ENCODE peak calls at places on chromosomes 12 and 14, in seven cellular contexts. R is right atrium auricular region, T is cardiac muscle cell, F is Calu3, E is lower lobe of right lung, N is foreskin fibroblast, Y is epithelial cell of proximal tubule. I is an unnamed sample.

GRCh38 chr12:124082012-124082411 is 109.0 kb downstream of the ZNF664 start:
- DNase-seq in R (no peak), T (no peak), F (no peak), E (no peak), N (no peak), Y (no peak), I (no peak)

GRCh38 chr12:50845021-50845647 is 2.4 kb downstream of the TMPRSS12 start:
- DNase-seq in R (no peak), T (no peak), F (no peak), E (no peak), N (peak; percentile 32), Y (peak; percentile 25), I (no peak)

GRCh38 chr12:11482955-11483354 is 87.6 kb upstream of the PRB2 start:
- DNase-seq in R (no peak), T (no peak), F (no peak), E (no peak), N (peak; percentile 62), Y (peak; percentile 53), I (no peak)

GRCh38 chr12:95805864-95806669 is 15.5 kb upstream of the NTN4 start:
- DNase-seq in R (peak; percentile 72), T (peak; percentile 70), F (peak; percentile 65), E (no peak), N (peak; percentile 99), Y (peak; percentile 99), I (no peak)

GRCh38 chr14:68312884-68313725 is 479.8 kb downstream of the ZFP36L1 start:
- DNase-seq in R (no peak), T (no peak), F (no peak), E (no peak), N (no peak), Y (no peak), I (no peak)

GRCh38 chr12:44053550-44054243 is 217.8 kb downstream of the TMEM117 start:
- DNase-seq in R (no peak), T (peak; percentile 91), F (no peak), E (no peak), N (no peak), Y (no peak), I (no peak)

GRCh38 chr12:75721790-75722189 is 210.4 kb upstream of the KRR1 start:
- DNase-seq in R (no peak), T (no peak), F (no peak), E (no peak), N (no peak), Y (no peak), I (no peak)

GRCh38 chr14:89586258-89587127 is 169.5 kb upstream of the FOXN3 start:
- DNase-seq in R (no peak), T (no peak), F (no peak), E (no peak), N (no peak), Y (no peak), I (no peak)

GRCh38 chr14:22822619-22823551 is 6.8 kb upstream of the MRPL52 start:
- DNase-seq in R (peak; percentile 86), T (peak; percentile 97), F (peak; percentile 87), E (peak; percentile 80), N (peak; percentile 81), Y (peak; percentile 67), I (no peak)

GRCh38 chr12:93741741-93742085 is 64.5 kb downstream of the CRADD start:
- DNase-seq in R (no peak), T (peak; percentile 33), F (no peak), E (no peak), N (no peak), Y (peak; percentile 38), I (no peak)

GRCh38 chr14:100317897-100318808 is 5.0 kb upstream of the SLC25A47 start:
- DNase-seq in R (peak; percentile 74), T (peak; percentile 80), F (peak; percentile 77), E (peak; percentile 84), N (peak; percentile 44), Y (no peak), I (no peak)

GRCh38 chr12:117972341-117972740 is 3.6 kb upstream of the KSR2 start:
- DNase-seq in R (no peak), T (no peak), F (no peak), E (no peak), N (no peak), Y (no peak), I (no peak)

GRCh38 chr14:71474866-71475265 is 457.4 kb upstream of the RGS6 start:
- DNase-seq in R (no peak), T (no peak), F (no peak), E (no peak), N (no peak), Y (no peak), I (no peak)

GRCh38 chr14:71475916-71476315 is 456.3 kb upstream of the RGS6 start:
- DNase-seq in R (no peak), T (no peak), F (no peak), E (no peak), N (no peak), Y (no peak), I (no peak)

GRCh38 chr14:71473843-71474242 is 458.4 kb upstream of the RGS6 start:
- DNase-seq in R (no peak), T (no peak), F (no peak), E (no peak), N (no peak), Y (no peak), I (no peak)

GRCh38 chr14:71472961-71473340 is 459.3 kb upstream of the RGS6 start:
- DNase-seq in R (no peak), T (no peak), F (no peak), E (no peak), N (no peak), Y (no peak), I (no peak)

GRCh38 chr14:71474291-71474690 is 457.9 kb upstream of the RGS6 start:
- DNase-seq in R (no peak), T (no peak), F (no peak), E (no peak), N (no peak), Y (no peak), I (no peak)
- TF ChIP-seq CTCF in R (no peak), T (no peak), F (no peak), E (no peak), N (no peak), Y (no peak), I (no peak)

GRCh38 chr12:52014567-52015392 is 8.0 kb downstream of the TAMALIN start:
- DNase-seq in R (no peak), T (no peak), F (no peak), E (no peak), N (no peak), Y (no peak), I (no peak)
- TF ChIP-seq CTCF in R (no peak), T (no peak), F (no peak), E (no peak), N (no peak), Y (no peak), I (no peak)

GRCh38 chr12:90010089-90010488 is 301.5 kb upstream of the ATP2B1 start:
- DNase-seq in R (no peak), T (no peak), F (no peak), E (no peak), N (no peak), Y (no peak), I (no peak)
- TF ChIP-seq CTCF in R (no peak), T (no peak), F (no peak), E (no peak), N (no peak), Y (no peak), I (no peak)

DNA sequence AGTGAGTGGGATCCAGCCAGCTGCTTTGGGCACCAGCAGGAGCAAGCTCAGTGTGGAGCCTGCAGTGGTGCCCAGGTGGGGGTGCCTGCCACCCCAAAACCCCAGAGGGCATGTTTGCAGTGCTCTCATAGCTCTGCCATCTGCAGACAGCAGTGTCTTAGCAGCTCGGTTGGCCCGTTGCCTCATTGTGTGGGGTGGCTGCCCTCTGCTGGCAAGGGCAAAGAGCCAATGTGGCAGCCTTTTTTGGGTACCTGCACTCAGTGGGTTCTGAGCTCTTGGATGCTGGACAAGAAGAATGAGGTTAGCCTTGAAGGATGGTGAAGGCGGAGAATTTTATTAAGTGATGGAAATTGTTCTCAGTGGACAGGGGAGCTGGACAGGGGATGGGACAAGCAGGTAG is 52.3 kb downstream of the NEUROD4 start:
- DNase-seq in R (no peak), T (peak; percentile 17), F (peak; percentile 77), E (peak; percentile 69), N (no peak), Y (no peak), I (no peak)
- TF ChIP-seq CTCF in R (no peak), T (peak; percentile 28), F (peak; percentile 56), E (peak; percentile 46), N (peak; percentile 34), Y (peak; percentile 73), I (peak; percentile 87)

GRCh38 chr12:6053541-6053940 is 70.9 kb downstream of the VWF start:
- DNase-seq in R (no peak), T (peak; percentile 78), F (peak; percentile 25), E (no peak), N (no peak), Y (peak; percentile 39), I (no peak)

GRCh38 chr12:6058481-6059161 is 65.8 kb downstream of the VWF start:
- DNase-seq in R (no peak), T (no peak), F (no peak), E (no peak), N (no peak), Y (no peak), I (no peak)

GRCh38 chr12:6059221-6059620 is 65.2 kb downstream of the VWF start:
- DNase-seq in R (no peak), T (no peak), F (no peak), E (no peak), N (no peak), Y (no peak), I (no peak)

GRCh38 chr12:6057693-6058092 is 66.8 kb downstream of the VWF start:
- DNase-seq in R (no peak), T (no peak), F (no peak), E (no peak), N (no peak), Y (no peak), I (no peak)

DNA sequence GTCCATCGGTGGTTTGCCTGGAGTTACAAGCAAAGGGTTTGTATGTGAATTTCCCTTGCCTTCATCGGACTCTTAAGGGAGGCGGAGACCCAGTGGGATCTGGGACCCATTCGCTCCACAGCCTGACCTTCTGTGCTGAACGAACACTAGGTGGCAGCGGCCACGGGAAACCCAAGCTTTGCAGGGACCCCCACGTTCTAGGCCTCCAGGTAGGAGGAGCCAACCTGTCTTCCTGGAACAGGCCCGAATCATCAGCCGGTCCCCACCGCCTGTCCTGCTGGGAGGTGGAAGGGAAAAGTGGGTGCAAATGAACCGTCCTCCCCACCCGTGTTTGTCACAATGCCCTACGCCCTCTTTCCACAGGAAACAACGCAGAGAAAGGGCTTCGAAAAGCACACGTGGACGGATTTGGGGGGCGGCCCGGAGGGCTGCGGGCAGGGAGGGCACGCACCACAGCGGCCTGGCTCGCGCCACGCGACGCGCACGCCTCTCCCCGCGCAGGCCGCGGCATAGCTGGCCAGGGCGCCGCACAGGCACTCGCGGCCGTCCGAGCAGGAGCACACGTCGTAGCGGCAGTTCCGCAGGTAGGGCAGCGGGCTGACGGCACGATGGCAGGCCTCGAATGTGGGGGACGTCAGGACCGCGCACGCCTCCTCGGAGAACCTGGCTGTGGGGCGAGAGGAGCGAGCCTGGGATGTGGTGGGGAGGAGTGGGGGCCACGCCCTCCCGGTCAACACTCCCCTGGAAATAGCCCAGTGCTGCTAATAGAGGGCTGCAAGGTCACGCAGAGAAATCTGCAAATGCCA is 67.9 kb downstream of the VWF start:
- DNase-seq in R (no peak), T (no peak), F (no peak), E (no peak), N (no peak), Y (no peak), I (no peak)
- TF ChIP-seq CTCF in R (no peak), T (peak; percentile 56), F (peak; percentile 18), E (peak; percentile 36), N (peak; percentile 28), Y (peak; percentile 48), I (peak; percentile 14)